ENCODE peak calls at places on chromosomes 2 and 18, in five cellular contexts. O is mesendoderm, M is H9, N is neuronal stem cell, R is IMR-90. V is an unnamed sample.

GRCh38 chr18:57433492-57434176 is 1.5 kb upstream of the ONECUT2 start:
- DNase-seq in O (peak), M (no peak), N (peak), R (no peak), V (no peak)

GRCh38 chr2:63993871-63994270 is 25.4 kb downstream of the VPS54 start:
- DNase-seq in O (no peak), M (no peak), N (no peak), R (no peak), V (no peak)

GRCh38 chr2:238104071-238104511 is 4.0 kb downstream of the ESPNL start:
- DNase-seq in O (no peak), M (no peak), N (no peak), R (no peak), V (no peak)

GRCh38 chr18:59067873-59068272 is 71.8 kb upstream of the SEC11C start:
- DNase-seq in O (peak), M (no peak), N (no peak), R (peak), V (peak)

GRCh38 chr18:11237066-11237465 is 87.7 kb upstream of the PIEZO2 start:
- DNase-seq in O (no peak), M (no peak), N (no peak), R (no peak), V (no peak)

GRCh38 chr2:221429741-221430491 is 142.2 kb downstream of the EPHA4 start:
- DNase-seq in O (no peak), M (no peak), N (no peak), R (peak), V (peak)

GRCh38 chr18:30106356-30106755 is 936.2 kb downstream of the DSC3 start:
- DNase-seq in O (peak), M (no peak), N (no peak), R (no peak), V (no peak)

GRCh38 chr2:64779117-64779690 is 125.5 kb upstream of the SERTAD2 start:
- DNase-seq in O (no peak), M (no peak), N (no peak), R (peak), V (peak)

GRCh38 chr2:57878573-57878910 is 168.1 kb upstream of the VRK2 start:
- DNase-seq in O (no peak), M (no peak), N (no peak), R (no peak), V (no peak)

GRCh38 chr2:55965276-55965675 is 41.7 kb upstream of the EFEMP1 start:
- DNase-seq in O (peak), M (no peak), N (no peak), R (no peak), V (no peak)

GRCh38 chr18:12076424-12077140 is 17.1 kb upstream of the ANKRD62 start:
- DNase-seq in O (peak), M (no peak), N (no peak), R (peak), V (peak)

GRCh38 chr18:9437049-9437448 is 38.3 kb upstream of the RALBP1 start:
- DNase-seq in O (no peak), M (no peak), N (no peak), R (peak), V (peak)

GRCh38 chr2:211062213-211062612 is 505.8 kb downstream of the CPS1 start:
- DNase-seq in O (no peak), M (no peak), N (no peak), R (no peak), V (no peak)

GRCh38 chr2:53233759-53234547 is 533.7 kb upstream of the CHAC2 start:
- DNase-seq in O (no peak), M (no peak), N (no peak), R (no peak), V (no peak)

GRCh38 chr2:6073260-6074141 is 381.3 kb downstream of the SOX11 start:
- DNase-seq in O (peak), M (no peak), N (peak), R (peak), V (peak)

GRCh38 chr2:104982111-104982510 is 55.8 kb upstream of the MRPS9 start:
- DNase-seq in O (no peak), M (no peak), N (no peak), R (no peak), V (no peak)

GRCh38 chr2:122028371-122029102 is 273.1 kb downstream of the TSN start:
- DNase-seq in O (no peak), M (no peak), N (no peak), R (peak), V (no peak)

GRCh38 chr2:84844141-84844540 is 36.7 kb downstream of the TRABD2A start:
- DNase-seq in O (no peak), M (no peak), N (no peak), R (no peak), V (no peak)

GRCh38 chr2:152743004-152743403 is 24.6 kb downstream of the ARL6IP6 start:
- DNase-seq in O (peak), M (no peak), N (no peak), R (no peak), V (no peak)

GRCh38 chr2:76448956-76449355 is 738.2 kb upstream of the GCFC2 start:
- DNase-seq in O (peak), M (no peak), N (no peak), R (no peak), V (no peak)

GRCh38 chr18:10979411-10979810 is 170.0 kb downstream of the PIEZO2 start:
- DNase-seq in O (no peak), M (no peak), N (no peak), R (no peak), V (no peak)

GRCh38 chr2:134341476-134341875 is 87.6 kb downstream of the MGAT5 start:
- DNase-seq in O (no peak), M (no peak), N (no peak), R (no peak), V (no peak)

GRCh38 chr2:20091305-20091991 is 40.0 kb upstream of the LAPTM4A start:
- DNase-seq in O (no peak), M (no peak), N (no peak), R (peak), V (peak)

DNA sequence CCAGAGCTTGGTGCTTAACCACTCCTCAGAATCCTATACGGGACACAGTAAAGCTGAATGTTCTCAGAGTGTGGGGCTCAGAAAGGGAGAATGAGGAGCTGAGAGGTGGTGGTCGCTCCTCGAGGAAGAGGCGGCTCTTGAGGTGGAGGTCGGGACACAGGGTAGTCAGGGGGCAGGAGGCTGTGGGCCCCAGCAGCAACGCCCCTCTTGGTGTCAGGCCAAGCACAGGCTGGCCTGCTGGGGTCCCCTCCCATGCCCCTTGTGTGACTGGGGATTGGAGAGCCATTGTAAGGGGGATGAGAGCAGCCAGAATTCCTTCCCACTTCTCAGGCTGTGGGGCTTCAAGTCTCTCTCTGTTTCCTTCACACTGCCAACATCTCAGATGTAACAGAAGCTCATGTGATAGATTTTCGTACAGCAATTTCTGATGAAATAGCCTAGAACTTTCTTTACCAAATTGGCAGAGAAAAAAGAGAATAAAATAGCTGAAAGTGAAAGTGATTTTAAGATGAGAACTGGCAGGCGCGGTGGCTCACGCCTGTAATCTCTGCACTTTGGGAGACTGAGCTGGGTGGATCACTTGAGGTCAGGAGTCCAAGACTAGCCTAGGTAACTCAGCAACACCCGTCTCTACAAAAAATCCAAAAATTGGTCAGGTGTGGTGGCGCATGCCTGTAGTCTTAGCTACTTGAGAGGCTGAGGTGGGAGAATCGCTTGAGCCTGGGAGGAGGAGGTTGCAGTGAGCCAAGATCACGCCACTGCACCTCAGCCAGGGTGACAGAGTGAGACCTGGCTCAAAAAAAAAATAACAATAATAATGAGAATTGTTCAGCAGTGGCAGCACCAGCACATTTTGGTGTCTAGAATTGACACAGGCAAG is 61.1 kb upstream of the RPL31 start:
- DNase-seq in O (no peak), M (no peak), N (no peak), R (no peak), V (no peak)
- H2BK15ac ChIP-seq in O (no peak), M (no peak), N (no peak), R (no peak), V (no peak)

GRCh38 chr2:209209943-209210342 is 213.9 kb upstream of the MAP2 start:
- DNase-seq in O (no peak), M (peak), N (no peak), R (no peak), V (no peak)
- H3K23ac ChIP-seq in O (no peak), M (no peak), N (no peak), R (no peak), V (no peak)

DNA sequence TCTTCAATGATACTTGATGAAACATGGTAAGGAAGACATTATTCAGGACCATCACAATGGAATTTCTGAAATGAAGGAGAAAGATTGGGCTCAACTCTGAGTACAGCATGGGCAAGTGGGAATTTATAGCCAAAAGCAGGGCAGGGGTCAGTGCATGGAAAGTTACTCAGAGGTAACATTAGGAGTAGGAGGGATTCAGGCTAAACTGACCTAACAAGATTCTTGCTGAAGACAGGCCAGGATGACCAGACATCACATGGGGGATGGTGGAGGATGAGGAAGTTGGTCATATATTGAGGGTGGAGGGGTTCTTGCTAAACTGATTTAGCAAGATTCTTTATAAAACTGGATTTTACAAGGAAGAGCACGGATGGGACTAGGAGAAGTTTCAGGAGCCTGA is 489.8 kb downstream of the ADCYAP1 start:
- DNase-seq in O (no peak), M (no peak), N (no peak), R (no peak), V (no peak)
- H4K8ac ChIP-seq in O (no peak), M (no peak), N (no peak), R (no peak), V (no peak)

DNA sequence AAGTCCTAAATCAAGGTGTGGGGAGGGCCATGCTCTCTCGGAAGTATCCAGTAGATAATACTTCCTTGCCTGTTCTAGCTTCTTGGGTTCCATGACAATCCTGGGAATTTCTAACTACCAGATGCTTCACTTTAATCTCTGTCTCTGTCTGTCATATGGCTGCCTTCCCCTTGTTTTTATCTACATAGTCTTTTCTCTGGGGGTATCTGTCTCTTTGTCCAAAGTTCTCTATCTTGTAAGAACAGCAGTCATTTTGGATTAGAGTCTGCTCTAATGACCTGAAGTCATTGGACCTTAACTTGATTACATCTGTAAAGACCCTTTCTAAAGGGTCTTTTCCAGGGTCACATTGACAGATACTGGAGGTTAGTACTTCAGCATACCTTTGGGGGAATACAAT is 11.4 kb upstream of the EPB41L5 start:
- DNase-seq in O (no peak), M (no peak), N (no peak), R (no peak), V (no peak)
- H2BK15ac ChIP-seq in O (no peak), M (no peak), N (no peak), R (no peak), V (no peak)

DNA sequence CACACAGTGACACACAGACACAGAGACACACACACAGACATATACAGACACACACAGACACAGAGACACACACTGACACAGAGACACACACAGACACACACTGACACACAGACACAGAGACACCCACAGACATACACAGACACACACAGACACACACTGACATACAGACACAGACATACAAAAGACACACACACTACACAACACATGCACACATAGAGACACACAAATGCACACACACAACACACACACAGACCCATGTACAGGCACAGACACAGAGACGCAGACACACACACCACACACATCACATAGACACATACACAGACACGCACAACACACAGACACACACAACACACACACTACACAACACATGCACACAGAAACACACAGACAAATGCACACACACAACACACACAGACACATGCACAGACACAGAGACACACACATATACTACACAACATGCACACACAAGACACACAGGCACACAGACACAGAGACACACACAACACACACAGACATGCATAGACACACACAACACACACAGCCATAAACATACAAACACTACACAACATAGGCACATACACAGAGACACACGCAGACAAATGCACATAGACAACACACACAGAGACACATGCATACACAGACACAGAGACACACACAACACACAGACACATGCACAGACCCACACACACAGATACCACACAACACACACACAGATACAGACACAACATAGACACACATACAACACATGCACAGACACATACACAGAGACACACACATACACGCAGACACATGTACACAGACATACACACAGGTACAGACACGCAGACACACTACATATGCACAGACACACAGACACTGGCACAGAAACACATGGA is 120.5 kb downstream of the BCL2 start:
- DNase-seq in O (no peak), M (no peak), N (no peak), R (no peak), V (no peak)
- H3K23ac ChIP-seq in O (peak), M (no peak), N (no peak), R (peak), V (no peak)

GRCh38 chr2:43294973-43295603 is 68.7 kb upstream of the ZFP36L2 start:
- DNase-seq in O (no peak), M (no peak), N (no peak), R (no peak), V (peak)

GRCh38 chr2:43292851-43293743 is 66.7 kb upstream of the ZFP36L2 start:
- DNase-seq in O (peak), M (no peak), N (no peak), R (no peak), V (no peak)

GRCh38 chr2:43292297-43292696 is 65.9 kb upstream of the ZFP36L2 start:
- DNase-seq in O (no peak), M (no peak), N (no peak), R (no peak), V (no peak)

GRCh38 chr2:43298496-43298895 is 72.1 kb upstream of the ZFP36L2 start:
- DNase-seq in O (no peak), M (no peak), N (no peak), R (no peak), V (peak)

GRCh38 chr2:43293744-43294695 is 67.6 kb upstream of the ZFP36L2 start:
- DNase-seq in O (peak), M (no peak), N (no peak), R (peak), V (peak)
- H4K8ac ChIP-seq in O (no peak), M (no peak), N (no peak), R (peak), V (peak)

GRCh38 chr2:96802721-96803120 is 13.3 kb upstream of the CNNM3 start:
- DNase-seq in O (no peak), M (no peak), N (no peak), R (no peak), V (no peak)

GRCh38 chr2:96800762-96801463 is 15.2 kb upstream of the CNNM3 start:
- DNase-seq in O (peak), M (peak), N (peak), R (peak), V (peak)

GRCh38 chr2:96801464-96802280 is 14.4 kb upstream of the CNNM3 start:
- DNase-seq in O (no peak), M (no peak), N (no peak), R (no peak), V (no peak)

GRCh38 chr2:96800061-96800761 is 15.9 kb upstream of the CNNM3 start:
- DNase-seq in O (no peak), M (no peak), N (no peak), R (no peak), V (no peak)

GRCh38 chr2:96802281-96802595 is 13.8 kb upstream of the CNNM3 start:
- DNase-seq in O (no peak), M (no peak), N (no peak), R (no peak), V (no peak)
- H2BK15ac ChIP-seq in O (no peak), M (no peak), N (no peak), R (no peak), V (no peak)

DNA sequence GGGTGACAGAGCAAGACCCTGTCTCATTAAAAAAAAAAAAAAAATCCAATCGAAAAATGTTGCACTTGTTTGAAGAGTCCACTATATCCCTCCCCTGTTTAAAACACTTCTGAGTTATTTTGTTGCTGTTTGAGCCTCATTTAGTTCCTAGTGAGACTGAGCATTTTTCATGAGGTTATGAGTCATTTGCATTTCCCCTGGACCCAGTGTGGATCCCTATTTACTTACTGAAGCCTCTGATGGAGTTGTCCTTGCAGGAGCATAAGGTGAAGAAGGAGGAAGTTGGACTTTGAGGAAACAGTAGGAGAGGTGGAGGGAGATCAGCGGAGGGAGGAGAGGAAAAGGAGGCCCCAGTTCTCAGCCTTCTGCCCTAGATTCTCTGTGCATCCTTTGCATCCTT is 5.1 kb downstream of the CXCR1 start:
- DNase-seq in O (no peak), M (no peak), N (no peak), R (no peak), V (no peak)
- H3K23ac ChIP-seq in O (peak), M (no peak), N (no peak), R (no peak), V (no peak)